ENCODE peak calls at places on chromosomes 3 and 15, in five cellular contexts. N is SK-N-SH, L is HCT116, C is HepG2, Z is H1. K is an unnamed sample.

GRCh38 chr3:133995264-133995663 is 34.5 kb downstream of the SLCO2A1 start:
- DNase-seq in C (no peak), N (no peak), Z (no peak), L (no peak), K (no peak)

GRCh38 chr3:151224268-151224909 is 21.4 kb upstream of the GPR171 start:
- DNase-seq in Z (no peak), C (no peak), N (no peak), L (no peak), K (no peak)

GRCh38 chr3:196073188-196073838 is 8.6 kb downstream of the TFRC start:
- DNase-seq in N (peak; percentile 77), C (peak; percentile 40), L (peak; percentile 35), Z (no peak), K (no peak)

GRCh38 chr3:112531358-112531781 is 30.4 kb downstream of the ATG3 start:
- DNase-seq in L (peak; percentile 6), C (peak; percentile 3), N (peak; percentile 27), Z (no peak), K (no peak)

GRCh38 chr3:133393204-133393603 is 6.7 kb upstream of the BFSP2 start:
- DNase-seq in C (no peak), Z (no peak), L (no peak), N (no peak), K (no peak)

GRCh38 chr15:55224892-55225291 is 28.2 kb upstream of the RSL24D1 start:
- DNase-seq in Z (no peak), L (no peak), N (no peak), C (no peak), K (no peak)

GRCh38 chr3:184604956-184605290 is 43.3 kb downstream of the EPHB3 start:
- DNase-seq in L (no peak), C (no peak), N (no peak), Z (no peak), K (no peak)

GRCh38 chr15:101684384-101684783 is 32.2 kb upstream of the TM2D3 start:
- DNase-seq in C (no peak), N (no peak), L (no peak), Z (no peak), K (no peak)

GRCh38 chr3:88628901-88629300 is 478.5 kb upstream of the EPHA3 start:
- DNase-seq in L (no peak), C (no peak), N (no peak), Z (no peak), K (no peak)

GRCh38 chr15:50819344-50819743 is 53.8 kb upstream of the SPPL2A start:
- DNase-seq in C (no peak), N (no peak), Z (no peak), L (no peak), K (no peak)

GRCh38 chr3:171258316-171258715 is 201.9 kb downstream of the TNIK start:
- DNase-seq in C (no peak), N (no peak), L (peak; percentile 56), Z (no peak), K (no peak)

GRCh38 chr15:81061490-81062235 is 60.9 kb downstream of the TLNRD1 start:
- DNase-seq in L (no peak), N (no peak), C (no peak), Z (no peak), K (no peak)

GRCh38 chr3:120432105-120432860 is 18.5 kb downstream of the FSTL1 start:
- DNase-seq in C (no peak), L (no peak), Z (peak; percentile 60), N (no peak), K (peak; percentile 65)

GRCh38 chr3:135226057-135226456 is 431.0 kb downstream of the EPHB1 start:
- DNase-seq in Z (no peak), C (no peak), L (no peak), N (no peak), K (no peak)

GRCh38 chr3:140296796-140297352 is 361.9 kb downstream of the CLSTN2 start:
- DNase-seq in L (no peak), Z (no peak), C (peak; percentile 9), N (no peak), K (no peak)

GRCh38 chr3:121482651-121483050 is 63.1 kb downstream of the POLQ start:
- DNase-seq in L (no peak), N (no peak), C (no peak), Z (no peak), K (no peak)

GRCh38 chr3:123871946-123872345 is 12.2 kb downstream of the MYLK start:
- DNase-seq in L (no peak), C (no peak), Z (no peak), N (no peak), K (no peak)

GRCh38 chr15:60993948-60994347 is 235.2 kb downstream of the RORA start:
- DNase-seq in N (no peak), Z (no peak), C (no peak), L (no peak), K (no peak)

GRCh38 chr3:22141769-22142168 is 390.8 kb upstream of the ZNF385D start:
- DNase-seq in Z (no peak), N (no peak), C (no peak), L (no peak), K (no peak)

GRCh38 chr15:99998661-99999101 is 265.4 kb upstream of the LYSMD4 start:
- DNase-seq in C (no peak), N (no peak), Z (no peak), L (no peak), K (no peak)

GRCh38 chr3:100893590-100893989 is 99.6 kb downstream of the ABI3BP start:
- DNase-seq in C (peak; percentile 3), N (peak; percentile 15), Z (peak; percentile 10), L (no peak), K (peak; percentile 36)

DNA sequence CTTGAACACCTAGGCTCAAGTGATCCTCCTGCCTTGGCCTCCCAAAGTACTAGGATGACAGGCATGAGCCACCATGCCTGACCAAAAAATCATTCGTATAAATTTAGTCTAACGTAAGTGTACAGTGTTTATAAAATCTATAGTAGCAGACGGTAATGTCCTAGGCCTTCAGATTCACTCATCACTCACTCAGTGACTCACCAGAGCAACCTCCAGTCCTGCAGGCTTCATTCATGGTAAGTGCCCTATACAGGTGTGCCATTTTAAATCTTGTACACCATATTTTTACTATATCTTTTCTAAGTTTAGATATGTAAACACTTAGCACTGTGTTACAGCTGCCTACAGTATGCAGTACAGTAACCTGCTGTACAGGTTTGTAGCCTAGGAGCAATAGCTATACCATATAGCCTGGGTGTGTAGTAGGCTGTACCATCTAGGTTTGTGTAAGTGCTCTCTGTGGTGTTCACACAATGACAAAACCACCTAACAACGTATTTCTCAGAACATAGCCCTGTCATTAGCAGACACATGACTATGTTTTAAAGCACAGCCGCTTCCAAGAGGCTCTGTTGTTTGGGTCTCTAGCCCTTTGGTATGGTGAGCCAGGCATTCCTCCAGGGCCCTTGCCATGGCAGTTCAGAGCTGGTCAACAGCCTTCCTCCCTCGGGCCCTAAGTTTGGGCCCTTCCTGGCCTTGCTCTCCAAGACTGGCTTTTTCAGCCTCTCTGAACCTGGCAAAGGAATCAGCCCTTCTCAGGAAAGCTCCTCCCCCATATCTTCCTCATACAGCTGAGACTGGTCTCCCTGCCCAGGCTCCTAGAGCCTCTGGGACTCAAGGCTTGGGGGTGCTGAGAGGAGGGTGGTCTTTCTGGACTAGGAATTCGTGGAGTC is 1.9 kb upstream of the CCDC9B start:
- DNase-seq in C (no peak), L (no peak), Z (no peak), N (no peak), K (no peak)
- H3K4me3 ChIP-seq in C (no peak overlapping the region), L (no peak overlapping the region), Z (no peak overlapping the region), N (no peak overlapping the region), K (no peak overlapping the region)

GRCh38 chr3:160886421-160886820 is 130.4 kb downstream of the PPM1L start:
- DNase-seq in L (no peak), Z (no peak), N (no peak), C (no peak), K (no peak)

GRCh38 chr3:160883373-160883772 is 127.3 kb downstream of the PPM1L start:
- DNase-seq in C (no peak), N (no peak), Z (no peak), L (no peak), K (no peak)

GRCh38 chr3:160879859-160880258 is 123.8 kb downstream of the PPM1L start:
- DNase-seq in C (no peak), N (no peak), L (no peak), Z (no peak), K (no peak)

DNA sequence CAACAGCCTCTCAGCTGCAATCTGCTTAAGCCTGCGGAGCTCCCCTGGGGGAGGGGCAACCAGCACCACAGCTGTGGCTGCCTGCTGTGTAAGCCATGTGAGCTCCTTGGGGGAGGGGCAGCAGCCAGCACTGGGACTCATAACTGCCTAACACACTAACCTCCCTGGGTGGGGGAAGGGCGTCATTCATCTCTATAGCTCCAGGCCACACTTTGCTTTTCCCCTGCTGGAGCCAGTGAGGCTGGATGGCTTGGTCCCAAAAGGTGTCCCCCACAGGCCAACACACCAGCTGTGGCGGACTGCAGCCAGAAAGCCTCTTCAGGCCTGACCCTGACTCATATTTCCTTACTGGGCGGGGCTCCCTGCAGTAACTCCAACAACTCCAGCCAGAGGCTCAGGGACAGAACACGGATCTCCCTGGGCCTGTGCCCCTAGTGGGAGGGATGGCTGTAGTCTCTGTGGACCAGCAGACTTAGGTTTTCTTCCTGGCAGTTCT is 129.8 kb downstream of the PPM1L start:
- DNase-seq in L (no peak), N (no peak), Z (peak; percentile 17), C (peak; percentile 1), K (peak; percentile 18)
- H3K9ac ChIP-seq in L (no peak overlapping the region), N (no peak overlapping the region), Z (no peak overlapping the region), C (no peak overlapping the region), K (no peak overlapping the region)

GRCh38 chr15:31381801-31382692 is 55.4 kb downstream of the KLF13 start:
- DNase-seq in Z (no peak), L (no peak), C (no peak), N (peak; percentile 25), K (no peak)
- TF ChIP-seq YY1 in Z (no peak), L (no peak), C (no peak), N (no peak), K (no peak)

GRCh38 chr3:44227622-44228021 is 14.1 kb upstream of the TOPAZ1 start:
- DNase-seq in C (no peak), Z (no peak), L (no peak), N (no peak), K (no peak)

GRCh38 chr3:44228894-44229293 is 12.8 kb upstream of the TOPAZ1 start:
- DNase-seq in L (no peak), N (no peak), C (no peak), Z (no peak), K (no peak)

DNA sequence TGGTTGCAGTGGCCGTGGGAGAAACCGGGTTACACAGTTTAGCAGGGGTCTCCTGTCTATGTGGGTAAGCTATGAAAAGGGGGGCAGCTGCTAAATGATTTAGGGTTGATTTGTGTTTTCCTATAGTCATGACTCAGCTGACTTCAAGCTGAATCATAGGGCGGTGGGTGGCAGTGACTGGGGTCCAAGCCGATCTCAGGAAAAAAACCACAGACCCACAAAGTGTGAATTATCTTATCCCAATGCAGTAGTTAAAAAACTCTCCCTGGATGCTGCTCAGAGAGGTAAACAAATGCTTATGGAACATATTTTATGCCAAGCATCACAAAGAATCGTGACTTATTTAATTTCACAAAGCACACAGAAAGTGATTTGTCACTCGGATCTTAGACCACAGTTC is 18.4 kb upstream of the TOPAZ1 start:
- DNase-seq in Z (no peak), C (no peak), L (no peak), N (no peak), K (no peak)
- H3K4me3 ChIP-seq in Z (no peak overlapping the region), C (no peak overlapping the region), L (no peak overlapping the region), N (no peak overlapping the region), K (no peak overlapping the region)

GRCh38 chr3:10289785-10290355 is 2.9 kb downstream of the GHRL start:
- DNase-seq in Z (no peak), N (no peak), C (no peak), L (no peak), K (no peak)
- H3K9ac ChIP-seq in Z (no peak overlapping the region), N (no peak overlapping the region), C (no peak overlapping the region), L (no peak overlapping the region), K (peak overlapping the region; percentile 34)

K was measured in NT2/D1.